ENCODE peak calls at places on chromosome 2, in nine cellular contexts. T is RWPE1, W is left ventricle myocardium inferior, B is colonic mucosa, H is dorsolateral prefrontal cortex, D is neural crest cell, Z is astrocyte, G is stomach, I is A673. S is an unnamed sample.

GRCh38 chr2:15732341-15733077 is 140.8 kb downstream of the DDX1 start:
- DNase-seq in T (no peak), W (no peak), B (no peak), H (no peak), D (no peak), Z (no peak), G (no peak), I (no peak), S (no peak)

GRCh38 chr2:155840661-155841060 is 491.9 kb downstream of the NR4A2 start:
- DNase-seq in T (no peak), W (no peak), B (no peak), H (no peak), D (no peak), Z (no peak), G (no peak), I (no peak), S (no peak)

GRCh38 chr2:98164256-98164655 is 77.3 kb downstream of the VWA3B start:
- DNase-seq in T (no peak), W (no peak), B (no peak), H (no peak), D (no peak), Z (no peak), G (no peak), I (no peak), S (no peak)

GRCh38 chr2:7363906-7364305 is 446.7 kb downstream of the RNF144A start:
- DNase-seq in T (no peak), W (no peak), B (no peak), H (no peak), D (no peak), Z (no peak), G (no peak), I (peak), S (no peak)

GRCh38 chr2:39531220-39531777 is 94.2 kb upstream of the MAP4K3 start:
- DNase-seq in T (no peak), W (no peak), B (no peak), H (no peak), D (no peak), Z (no peak), G (no peak), I (no peak), S (no peak)

GRCh38 chr2:173050684-173051083 is 25.0 kb upstream of the MAP3K20 start:
- DNase-seq in T (no peak), W (no peak), B (no peak), H (no peak), D (no peak), Z (no peak), G (no peak), I (no peak), S (no peak)

GRCh38 chr2:168633200-168633599 is 169.2 kb upstream of the NOSTRIN start:
- DNase-seq in T (no peak), W (no peak), B (no peak), H (no peak), D (no peak), Z (no peak), G (no peak), I (no peak), S (no peak)

GRCh38 chr2:96153991-96154431 is 8.8 kb upstream of the DUSP2 start:
- DNase-seq in T (no peak), W (no peak), B (no peak), H (no peak), D (no peak), Z (no peak), G (no peak), I (no peak), S (peak)

GRCh38 chr2:100987536-100987935 is 14.6 kb upstream of the RPL31 start:
- DNase-seq in T (no peak), W (no peak), B (no peak), H (no peak), D (no peak), Z (no peak), G (no peak), I (no peak), S (no peak)

GRCh38 chr2:124683536-124684407 is 658.7 kb downstream of the CNTNAP5 start:
- DNase-seq in T (no peak), W (no peak), B (no peak), H (no peak), D (no peak), Z (peak), G (no peak), I (no peak), S (no peak)

GRCh38 chr2:232898592-232899541 is 28.8 kb downstream of the SNORC start:
- DNase-seq in T (no peak), W (no peak), B (no peak), H (no peak), D (no peak), Z (peak), G (peak), I (no peak), S (no peak)

GRCh38 chr2:57330447-57330846 is 716.2 kb upstream of the VRK2 start:
- DNase-seq in T (peak), W (no peak), B (no peak), H (no peak), D (no peak), Z (peak), G (no peak), I (peak), S (no peak)

GRCh38 chr2:65256088-65256487 is 28.5 kb downstream of the ACTR2 start:
- DNase-seq in T (no peak), W (no peak), B (no peak), H (no peak), D (no peak), Z (no peak), G (no peak), I (peak), S (no peak)
- TF ChIP-seq CTCF in T (peak), W (peak), B (no peak), H (peak), D (peak), Z (no peak), G (no peak), I (peak), S (peak)

GRCh38 chr2:238305092-238305862 is 15.0 kb upstream of the TRAF3IP1 start:
- DNase-seq in T (no peak), W (no peak), B (no peak), H (no peak), D (no peak), Z (no peak), G (no peak), I (no peak), S (no peak)

GRCh38 chr2:238305965-238306679 is 14.2 kb upstream of the TRAF3IP1 start:
- DNase-seq in T (no peak), W (no peak), B (peak), H (no peak), D (no peak), Z (no peak), G (no peak), I (no peak), S (no peak)

GRCh38 chr2:238304116-238304515 is 15.7 kb upstream of the PER2 start:
- DNase-seq in T (no peak), W (no peak), B (no peak), H (no peak), D (no peak), Z (no peak), G (no peak), I (no peak), S (peak)

GRCh38 chr2:238306680-238306998 is 13.7 kb upstream of the TRAF3IP1 start:
- DNase-seq in T (no peak), W (no peak), B (no peak), H (no peak), D (no peak), Z (no peak), G (no peak), I (no peak), S (peak)

DNA sequence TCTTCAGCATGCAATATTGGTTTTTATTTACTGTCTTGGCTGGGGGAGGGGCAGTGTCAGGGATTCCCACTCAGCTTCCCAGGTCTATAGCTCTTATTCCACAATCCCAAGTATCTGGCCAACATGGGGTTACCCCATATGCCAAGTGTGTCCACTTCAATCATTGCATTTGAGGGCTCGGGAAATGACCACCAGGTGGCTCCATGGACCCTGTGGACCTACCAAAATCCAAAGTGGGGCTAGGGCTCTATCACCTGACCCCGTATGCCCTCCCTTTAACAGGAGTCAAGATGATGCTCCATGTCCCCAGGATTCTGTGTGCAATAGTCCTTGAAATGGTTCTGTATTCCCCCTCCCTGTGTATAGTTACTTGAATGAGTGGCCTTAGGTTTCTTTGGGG is 12.1 kb upstream of the TRAF3IP1 start:
- DNase-seq in T (no peak), W (no peak), B (no peak), H (no peak), D (no peak), Z (no peak), G (no peak), I (no peak), S (no peak)
- TF ChIP-seq CTCF in T (no peak), W (peak), B (no peak), H (no peak), D (no peak), Z (no peak), G (no peak), I (peak), S (peak)

DNA sequence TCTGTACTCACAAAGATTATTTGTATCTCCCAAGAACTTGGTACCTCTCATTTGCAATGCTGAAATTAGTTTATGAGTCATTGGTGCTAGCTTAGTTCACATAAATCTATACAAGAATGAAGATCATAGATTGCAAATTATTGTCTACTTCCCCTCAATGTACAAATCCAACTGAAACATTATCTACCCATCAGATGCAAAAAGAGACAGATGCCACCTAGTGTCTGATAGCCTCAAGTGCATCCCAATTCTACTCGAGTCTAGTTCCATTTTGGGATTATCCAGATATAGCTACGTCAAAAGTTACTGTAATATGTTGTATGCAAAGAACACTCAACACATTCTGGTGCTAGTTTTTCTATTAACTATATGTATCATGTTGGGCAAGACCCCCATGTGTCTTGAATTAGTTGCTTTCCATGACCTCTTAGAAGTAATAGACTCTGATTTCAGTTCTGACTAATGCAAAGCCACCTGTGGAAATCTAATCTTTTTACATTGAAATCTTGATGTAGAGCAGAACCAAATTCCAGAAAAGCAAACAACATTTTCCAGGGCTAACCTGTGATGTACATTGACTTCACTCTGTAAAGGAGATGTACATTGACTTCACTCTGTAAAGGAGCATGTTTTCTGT is 210.0 kb downstream of the RBM43 start:
- DNase-seq in T (peak), W (no peak), B (peak), H (no peak), D (peak), Z (no peak), G (no peak), I (peak), S (no peak)
- TF ChIP-seq CTCF in T (peak), W (peak), B (peak), H (peak), D (peak), Z (peak), G (no peak), I (peak), S (peak)

DNA sequence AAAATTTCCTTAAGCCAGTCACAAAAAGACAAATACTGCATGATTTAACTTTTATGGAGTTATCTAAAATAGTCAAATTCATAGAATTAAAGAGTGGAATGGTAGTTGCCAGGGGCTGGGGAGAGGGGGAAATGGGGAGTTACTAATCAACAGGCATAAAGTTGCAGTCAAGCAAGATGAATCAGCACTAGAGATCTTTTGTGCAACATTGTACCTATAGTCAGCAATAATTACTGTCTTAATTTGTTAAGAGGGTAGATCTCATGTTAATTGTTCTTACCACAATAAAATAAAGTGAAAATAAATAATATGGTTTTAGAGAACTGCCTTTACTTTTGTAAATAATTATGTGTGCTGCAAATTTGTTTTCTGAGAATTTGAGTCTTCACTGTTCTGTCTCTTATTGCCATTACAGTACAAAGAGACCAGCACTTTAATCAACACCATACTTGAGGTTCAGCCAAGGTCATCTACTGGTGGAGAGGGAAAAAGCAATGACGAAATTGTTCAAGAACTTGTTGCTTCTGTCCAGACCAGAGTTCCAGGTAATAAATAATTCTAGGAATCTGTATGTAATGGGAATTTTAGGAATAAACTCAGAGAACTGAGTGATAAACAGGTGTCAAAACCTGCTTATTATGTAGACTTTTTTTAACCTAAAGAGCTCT is 75.5 kb downstream of the TRABD2A start:
- DNase-seq in T (no peak), W (no peak), B (no peak), H (no peak), D (no peak), Z (peak), G (no peak), I (no peak), S (no peak)
- TF ChIP-seq CTCF in T (no peak), W (no peak), B (no peak), H (no peak), D (no peak), Z (no peak), G (no peak), I (no peak), S (no peak)

DNA sequence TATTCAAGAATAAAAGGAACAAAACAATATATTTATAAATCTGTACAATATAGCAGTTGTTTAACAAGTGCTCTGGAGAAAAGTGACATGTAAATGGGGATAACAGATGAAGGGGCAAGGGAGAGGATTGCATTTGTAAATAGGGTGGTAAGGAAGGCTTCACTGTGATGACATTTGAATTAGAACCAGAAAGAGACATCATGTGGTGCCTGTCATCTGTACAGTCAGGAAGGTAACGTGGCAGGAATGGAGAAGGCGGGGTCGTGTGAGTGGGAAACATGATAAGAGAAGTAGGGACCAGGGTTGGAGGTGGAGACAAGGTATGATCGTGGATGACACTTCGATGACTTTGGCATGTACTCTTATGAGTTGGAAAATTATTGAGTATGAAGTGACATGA is 1393.6 kb upstream of the NXPH2 start:
- DNase-seq in T (no peak), W (no peak), B (no peak), H (no peak), D (no peak), Z (no peak), G (no peak), I (no peak), S (no peak)
- TF ChIP-seq CTCF in T (no peak), W (no peak), B (no peak), H (no peak), D (no peak), Z (no peak), G (no peak), I (no peak), S (no peak)

GRCh38 chr2:207734264-207734635 is 22.8 kb downstream of the CCNYL1 start:
- DNase-seq in T (no peak), W (no peak), B (no peak), H (no peak), D (no peak), Z (no peak), G (no peak), I (peak), S (no peak)
- TF ChIP-seq CTCF in T (peak), W (peak), B (peak), H (peak), D (peak), Z (peak), G (no peak), I (peak), S (peak)

GRCh38 chr2:99201959-99202678 is 21.1 kb downstream of the MRPL30 start:
- DNase-seq in T (no peak), W (no peak), B (no peak), H (no peak), D (no peak), Z (no peak), G (no peak), I (no peak), S (no peak)
- TF ChIP-seq CTCF in T (no peak), W (no peak), B (no peak), H (no peak), D (peak), Z (no peak), G (no peak), I (peak), S (peak)

GRCh38 chr2:239179851-239180371 is 220.9 kb downstream of the HDAC4 start:
- DNase-seq in T (no peak), W (peak), B (no peak), H (no peak), D (no peak), Z (no peak), G (no peak), I (no peak), S (peak)

GRCh38 chr2:239177325-239177724 is 223.5 kb downstream of the HDAC4 start:
- DNase-seq in T (no peak), W (peak), B (no peak), H (no peak), D (no peak), Z (no peak), G (no peak), I (no peak), S (peak)

GRCh38 chr2:239178954-239179353 is 221.9 kb downstream of the HDAC4 start:
- DNase-seq in T (no peak), W (peak), B (no peak), H (no peak), D (no peak), Z (no peak), G (no peak), I (no peak), S (peak)

GRCh38 chr2:239178484-239178883 is 222.3 kb downstream of the HDAC4 start:
- DNase-seq in T (no peak), W (peak), B (no peak), H (no peak), D (no peak), Z (no peak), G (no peak), I (no peak), S (peak)

GRCh38 chr2:239177908-239178307 is 222.9 kb downstream of the HDAC4 start:
- DNase-seq in T (no peak), W (peak), B (no peak), H (no peak), D (no peak), Z (no peak), G (no peak), I (no peak), S (peak)
- TF ChIP-seq CTCF in T (no peak), W (no peak), B (no peak), H (no peak), D (no peak), Z (no peak), G (no peak), I (no peak), S (no peak)